ENCODE peak calls at places on chromosomes 7 and 10, in five cellular contexts. One of them, this sample, is unnamed.

GRCh38 chr7:676246-676971 is 50.1 kb upstream of the DNAAF5 start:
- DNase-seq in frontal cortex: no peak
- DNase-seq in midbrain: no peak
- DNase-seq in retinal pigment epithelial cell: no peak
- DNase-seq in CD4-positive, alpha-beta memory T cell: no peak
- DNase-seq in this sample: no peak

GRCh38 chr10:97550336-97551149 is 22.0 kb upstream of the ANKRD2 start:
- DNase-seq in frontal cortex: no peak
- DNase-seq in midbrain: no peak
- DNase-seq in CD4-positive, alpha-beta memory T cell: no peak
- DNase-seq in retinal pigment epithelial cell: no peak
- DNase-seq in this sample: no peak

GRCh38 chr7:158244873-158245723 is 342.5 kb downstream of the PTPRN2 start:
- DNase-seq in frontal cortex: no peak
- DNase-seq in CD4-positive, alpha-beta memory T cell: no peak
- DNase-seq in midbrain: no peak
- DNase-seq in retinal pigment epithelial cell: no peak
- DNase-seq in this sample: no peak

GRCh38 chr10:3873728-3874461 is 88.9 kb upstream of the KLF6 start:
- DNase-seq in frontal cortex: no peak
- DNase-seq in CD4-positive, alpha-beta memory T cell: peak
- DNase-seq in retinal pigment epithelial cell: no peak
- DNase-seq in midbrain: no peak
- DNase-seq in this sample: peak

GRCh38 chr7:42283553-42283952 is 46.5 kb upstream of the GLI3 start:
- DNase-seq in midbrain: no peak
- DNase-seq in CD4-positive, alpha-beta memory T cell: no peak
- DNase-seq in frontal cortex: no peak
- DNase-seq in retinal pigment epithelial cell: no peak
- DNase-seq in this sample: no peak

GRCh38 chr7:98807306-98807880 is 62.4 kb downstream of the TMEM130 start:
- DNase-seq in midbrain: no peak
- DNase-seq in CD4-positive, alpha-beta memory T cell: no peak
- DNase-seq in frontal cortex: no peak
- DNase-seq in retinal pigment epithelial cell: peak
- DNase-seq in this sample: no peak

GRCh38 chr7:139505563-139505962 is 17.9 kb upstream of the CLEC2L start:
- DNase-seq in retinal pigment epithelial cell: no peak
- DNase-seq in frontal cortex: no peak
- DNase-seq in CD4-positive, alpha-beta memory T cell: no peak
- DNase-seq in midbrain: no peak
- DNase-seq in this sample: no peak

GRCh38 chr7:30032310-30033125 is 4.3 kb downstream of the PLEKHA8 start:
- DNase-seq in midbrain: no peak
- DNase-seq in CD4-positive, alpha-beta memory T cell: no peak
- DNase-seq in frontal cortex: no peak
- DNase-seq in retinal pigment epithelial cell: no peak
- DNase-seq in this sample: no peak

GRCh38 chr10:60189861-60190475 is 199.7 kb downstream of the ANK3 start:
- DNase-seq in CD4-positive, alpha-beta memory T cell: no peak
- DNase-seq in retinal pigment epithelial cell: no peak
- DNase-seq in midbrain: no peak
- DNase-seq in frontal cortex: no peak
- DNase-seq in this sample: no peak

GRCh38 chr7:506921-507622 is 12.6 kb downstream of the PDGFA start:
- DNase-seq in retinal pigment epithelial cell: no peak
- DNase-seq in midbrain: no peak
- DNase-seq in frontal cortex: no peak
- DNase-seq in CD4-positive, alpha-beta memory T cell: no peak
- DNase-seq in this sample: no peak

This sample was measured in NCI-H2029.